ENCODE peak calls at places on chromosomes 5 and 9, in eight cellular contexts. M is activated CD4-positive, alpha-beta T cell treated with anti-CD3 and anti-CD28 coated beads for 36 hours; D is NCI-H748 treated with DMSO at 0.1 percent for 48 hours; H is stimulated activated CD8-positive, alpha-beta memory T cell treated with anti-CD3 and anti-CD28 coated beads, Interleukin-12 subunit alpha, Interleukin-12 subunit beta, amount 100 ng/mL, for 1 hour; C is NCI-H2081; S is activated gamma-delta T cell treated with Interleukin-2 at 50 U/mL for 16 hours; Q is Jurkat, Clone E6-1; Y is HAP-1. B is an unnamed sample.
A peak's percentile ranks its signal among the peaks of the same experiment; 100 is the strongest.

GRCh38 chr9:130341839-130342713 is 76.5 kb downstream of the HMCN2 start:
- DNase-seq in M (no peak), D (no peak), H (no peak), C (no peak), S (no peak), Q (no peak), Y (no peak), B (no peak)

GRCh38 chr9:96417610-96418073 is 528 bp downstream of the ZNF367 start:
- DNase-seq in M (no peak), D (no peak), H (no peak), C (peak; percentile 52), S (no peak), Q (no peak), Y (no peak), B (peak; percentile 68)

GRCh38 chr5:98679963-98680362 is 93.5 kb upstream of the RGMB start:
- DNase-seq in M (no peak), D (no peak), H (no peak), C (no peak), S (no peak), Q (peak; percentile 37), Y (no peak), B (no peak)

GRCh38 chr9:83431470-83432060 is 106.6 kb downstream of the FRMD3 start:
- DNase-seq in M (no peak), D (no peak), H (no peak), C (no peak), S (no peak), Q (no peak), Y (no peak), B (no peak)

GRCh38 chr9:106883030-106883429 is 20.1 kb downstream of the ZNF462 start:
- DNase-seq in M (no peak), D (no peak), H (no peak), C (peak; percentile 10), S (no peak), Q (no peak), Y (no peak), B (no peak)

GRCh38 chr9:129866373-129867137 is 31.3 kb downstream of the USP20 start:
- DNase-seq in M (peak; percentile 66), D (no peak), H (no peak), C (no peak), S (peak; percentile 45), Q (peak; percentile 89), Y (no peak), B (no peak)

GRCh38 chr5:175282611-175283225 is 161.3 kb downstream of the DRD1 start:
- DNase-seq in M (no peak), D (peak; percentile 45), H (no peak), C (no peak), S (no peak), Q (no peak), Y (no peak), B (no peak)

GRCh38 chr9:70490478-70490877 is 76.0 kb upstream of the KLF9 start:
- DNase-seq in M (no peak), D (no peak), H (no peak), C (no peak), S (no peak), Q (no peak), Y (no peak), B (no peak)

GRCh38 chr5:31651241-31651640 is 12.3 kb downstream of the PDZD2 start:
- DNase-seq in M (no peak), D (no peak), H (no peak), C (no peak), S (no peak), Q (no peak), Y (no peak), B (no peak)

GRCh38 chr9:137056739-137057407 is 3.0 kb upstream of the ENTPD2 start:
- DNase-seq in M (no peak), D (no peak), H (no peak), C (peak; percentile 37), S (no peak), Q (no peak), Y (no peak), B (no peak)

GRCh38 chr9:124392855-124393460 is 22.3 kb downstream of the PSMB7 start:
- DNase-seq in M (peak; percentile 30), D (no peak), H (no peak), C (peak; percentile 62), S (no peak), Q (no peak), Y (peak; percentile 58), B (no peak)

GRCh38 chr5:96256795-96257470 is 176.1 kb downstream of the PCSK1 start:
- DNase-seq in M (no peak), D (no peak), H (no peak), C (no peak), S (no peak), Q (peak; percentile 8), Y (no peak), B (no peak)

GRCh38 chr9:21803674-21804048 is 1.2 kb downstream of the MTAP start:
- DNase-seq in M (no peak), D (no peak), H (no peak), C (no peak), S (no peak), Q (no peak), Y (no peak), B (no peak)

GRCh38 chr5:72353046-72353445 is 32.9 kb downstream of the PTCD2 start:
- DNase-seq in M (no peak), D (no peak), H (no peak), C (no peak), S (no peak), Q (no peak), Y (no peak), B (no peak)

GRCh38 chr9:126304207-126304945 is 22.3 kb upstream of the MVB12B start:
- DNase-seq in M (no peak), D (no peak), H (no peak), C (no peak), S (no peak), Q (no peak), Y (no peak), B (no peak)

GRCh38 chr5:163586431-163587033 is 81.1 kb downstream of the MAT2B start:
- DNase-seq in M (no peak), D (no peak), H (no peak), C (no peak), S (no peak), Q (no peak), Y (no peak), B (no peak)

GRCh38 chr5:180467576-180467975 is 26.6 kb upstream of the CNOT6 start:
- DNase-seq in M (no peak), D (no peak), H (no peak), C (no peak), S (no peak), Q (no peak), Y (no peak), B (no peak)

GRCh38 chr5:33745101-33745770 is 146.6 kb downstream of the ADAMTS12 start:
- DNase-seq in M (no peak), D (no peak), H (no peak), C (no peak), S (no peak), Q (no peak), Y (no peak), B (no peak)

GRCh38 chr5:92944903-92945629 is 636.0 kb downstream of the NR2F1-AS1 start:
- DNase-seq in M (no peak), D (no peak), H (no peak), C (no peak), S (no peak), Q (no peak), Y (no peak), B (no peak)

B was measured in sciatic nerve.